ENCODE peak calls at places on chromosomes 1 and 21, in seven cellular contexts. Y is keratinocyte, R is dorsolateral prefrontal cortex, B is glutamatergic neuron, A is pancreas, P is ovary, Q is nephron progenitor cell. L is an unnamed sample.

GRCh38 chr21:28423521-28423920 is 569.2 kb downstream of the LTN1 start:
- DNase-seq in Y (no peak), R (no peak), B (no peak), A (no peak), P (no peak), Q (no peak), L (no peak)

GRCh38 chr1:161359316-161359715 is 8.4 kb downstream of the CFAP126 start:
- DNase-seq in Y (no peak), R (no peak), B (no peak), A (no peak), P (no peak), Q (no peak), L (no peak)

GRCh38 chr1:226697151-226697575 is 41.9 kb downstream of the ITPKB start:
- DNase-seq in Y (peak), R (no peak), B (no peak), A (no peak), P (no peak), Q (no peak), L (no peak)

GRCh38 chr1:192878249-192878648 is 69.4 kb downstream of the RGS2 start:
- DNase-seq in Y (no peak), R (no peak), B (no peak), A (no peak), P (peak), Q (no peak), L (no peak)

GRCh38 chr1:232992227-232992626 is 41.8 kb downstream of the NTPCR start:
- DNase-seq in Y (no peak), R (no peak), B (no peak), A (no peak), P (no peak), Q (no peak), L (no peak)

GRCh38 chr1:109383850-109384249 is 13.9 kb downstream of the SORT1 start:
- DNase-seq in Y (no peak), R (no peak), B (no peak), A (no peak), P (no peak), Q (no peak), L (no peak)

GRCh38 chr1:7393141-7393540 is 378.0 kb upstream of the VAMP3 start:
- DNase-seq in Y (no peak), R (no peak), B (no peak), A (no peak), P (no peak), Q (no peak), L (no peak)

GRCh38 chr1:22503721-22504410 is 52.2 kb downstream of the ZBTB40 start:
- DNase-seq in Y (no peak), R (no peak), B (no peak), A (no peak), P (no peak), Q (no peak), L (peak)

GRCh38 chr21:41302976-41303375 is 13.6 kb upstream of the FAM3B start:
- DNase-seq in Y (no peak), R (no peak), B (no peak), A (no peak), P (no peak), Q (no peak), L (no peak)

GRCh38 chr1:184905601-184906322 is 68.5 kb downstream of the NIBAN1 start:
- DNase-seq in Y (no peak), R (no peak), B (no peak), A (no peak), P (no peak), Q (no peak), L (peak)

GRCh38 chr1:110677016-110677415 is 2.3 kb upstream of the KCNA3 start:
- DNase-seq in Y (no peak), R (no peak), B (no peak), A (no peak), P (no peak), Q (no peak), L (no peak)

GRCh38 chr21:46517361-46517760 is 58.7 kb downstream of the DIP2A start:
- DNase-seq in Y (no peak), R (peak), B (no peak), A (no peak), P (no peak), Q (no peak), L (no peak)

GRCh38 chr1:13754003-13754402 is 54.0 kb downstream of the PRDM2 start:
- DNase-seq in Y (no peak), R (no peak), B (no peak), A (no peak), P (no peak), Q (no peak), L (no peak)

GRCh38 chr1:6587261-6588005 is 7.6 kb downstream of the ZBTB48 start:
- DNase-seq in Y (no peak), R (peak), B (no peak), A (no peak), P (no peak), Q (no peak), L (no peak)

GRCh38 chr1:234315091-234315541 is 58.1 kb upstream of the COA6 start:
- DNase-seq in Y (peak), R (no peak), B (no peak), A (no peak), P (no peak), Q (no peak), L (no peak)

GRCh38 chr1:204652556-204652955 is 33.0 kb downstream of the LRRN2 start:
- DNase-seq in Y (no peak), R (no peak), B (no peak), A (no peak), P (no peak), Q (no peak), L (no peak)

GRCh38 chr1:147647796-147648633 is 22.3 kb downstream of the ACP6 start:
- DNase-seq in Y (no peak), R (no peak), B (no peak), A (no peak), P (no peak), Q (no peak), L (no peak)

GRCh38 chr1:204314209-204314892 is 45.4 kb downstream of the PLEKHA6 start:
- DNase-seq in Y (no peak), R (no peak), B (no peak), A (no peak), P (no peak), Q (no peak), L (peak)

GRCh38 chr21:28100366-28100765 is 892.3 kb downstream of the LTN1 start:
- DNase-seq in Y (no peak), R (no peak), B (no peak), A (no peak), P (no peak), Q (no peak), L (no peak)

GRCh38 chr21:31340499-31340898 is 3.6 kb downstream of the TIAM1 start:
- DNase-seq in Y (no peak), R (no peak), B (no peak), A (no peak), P (no peak), Q (no peak), L (no peak)

GRCh38 chr1:212973899-212974298 is 23.6 kb downstream of the VASH2 start:
- DNase-seq in Y (no peak), R (no peak), B (no peak), A (no peak), P (no peak), Q (no peak), L (no peak)

GRCh38 chr1:69567847-69568434 is at the start of gene LRRC7:
- DNase-seq in Y (no peak), R (peak), B (peak), A (peak), P (no peak), Q (peak), L (peak)

GRCh38 chr1:24179251-24179895 is 7.7 kb downstream of the IFNLR1 start:
- DNase-seq in Y (no peak), R (no peak), B (no peak), A (no peak), P (no peak), Q (no peak), L (no peak)

GRCh38 chr1:56578963-56579875 is at the start of gene PLPP3:
- DNase-seq in Y (no peak), R (peak), B (peak), A (peak), P (peak), Q (peak), L (peak)

GRCh38 chr1:155253797-155254196 is 1.5 kb downstream of the ENTREP3 start:
- DNase-seq in Y (no peak), R (no peak), B (no peak), A (no peak), P (no peak), Q (no peak), L (no peak)

GRCh38 chr1:110630770-110631663 is 24.9 kb upstream of the KCNA2 start:
- DNase-seq in Y (peak), R (peak), B (peak), A (peak), P (peak), Q (peak), L (peak)

GRCh38 chr1:162903246-162903645 is 42.3 kb upstream of the CCDC190 start:
- DNase-seq in Y (no peak), R (no peak), B (no peak), A (no peak), P (no peak), Q (no peak), L (no peak)

GRCh38 chr1:226737819-226738420 is 1.2 kb downstream of the ITPKB start:
- DNase-seq in Y (no peak), R (peak), B (peak), A (peak), P (peak), Q (peak), L (peak)

GRCh38 chr1:8077120-8077573 is 51.0 kb upstream of the ERRFI1 start:
- DNase-seq in Y (no peak), R (no peak), B (no peak), A (no peak), P (peak), Q (no peak), L (peak)

GRCh38 chr1:183218981-183219621 is 33.0 kb downstream of the LAMC2 start:
- DNase-seq in Y (no peak), R (no peak), B (peak), A (no peak), P (peak), Q (peak), L (no peak)

GRCh38 chr21:45724994-45725843 is 81.7 kb downstream of the PCBP3 start:
- DNase-seq in Y (no peak), R (no peak), B (no peak), A (no peak), P (no peak), Q (no peak), L (no peak)

GRCh38 chr1:111768625-111769024 is 12.9 kb downstream of the DDX20 start:
- DNase-seq in Y (no peak), R (no peak), B (no peak), A (no peak), P (no peak), Q (no peak), L (no peak)
- TF ChIP-seq CTCF in Y (no peak), R (no peak), B (no peak), A (no peak), P (no peak), Q (no peak), L (no peak)

DNA sequence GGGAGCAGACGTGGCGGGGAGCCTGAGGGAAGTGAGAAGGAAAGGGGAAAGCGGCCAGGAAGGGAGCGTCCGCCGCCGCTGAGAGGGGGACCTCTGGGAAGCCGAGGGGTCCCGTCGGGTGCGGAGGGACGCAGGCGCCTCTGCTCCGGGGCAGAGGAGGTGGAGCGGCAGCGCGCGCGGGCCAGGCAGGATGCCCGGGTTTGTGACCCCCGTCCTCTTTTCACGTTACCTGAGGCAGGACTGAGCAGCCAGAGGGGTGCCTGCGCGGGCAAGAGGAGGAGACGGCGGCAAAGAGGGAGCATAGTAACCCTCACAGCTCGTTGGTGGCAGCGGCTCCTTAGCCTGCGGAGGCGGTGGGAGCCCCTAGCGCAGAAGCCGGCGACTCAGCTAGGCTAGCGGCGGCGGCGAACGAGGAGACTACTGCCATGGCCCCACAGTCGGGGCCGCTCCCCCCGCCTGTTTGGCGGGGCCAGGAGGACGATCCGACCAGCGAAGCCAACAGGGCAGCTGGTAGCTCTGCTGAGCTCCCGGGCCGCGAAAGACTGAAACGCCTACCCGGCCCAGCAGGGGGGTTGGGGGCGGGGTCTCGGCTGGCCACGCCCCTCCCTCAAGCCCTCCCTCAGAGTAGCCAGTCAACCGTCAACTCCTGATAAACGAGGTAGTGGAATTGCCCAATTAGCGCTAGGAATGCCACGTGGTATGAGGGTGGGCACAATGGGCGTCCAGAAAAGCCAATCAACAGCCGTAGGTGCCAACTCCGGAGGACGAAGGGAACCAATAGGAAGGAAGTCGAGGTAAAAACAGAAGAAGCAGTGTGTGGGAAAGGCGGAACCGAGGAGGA is at the start of gene TESK2:
- DNase-seq in Y (peak), R (peak), B (peak), A (peak), P (peak), Q (peak), L (peak)
- TF ChIP-seq CTCF in Y (no peak), R (peak), B (no peak), A (no peak), P (peak), Q (no peak), L (peak)

GRCh38 chr1:181936269-181936668 is 125.2 kb downstream of the ZNF648 start:
- DNase-seq in Y (no peak), R (no peak), B (no peak), A (no peak), P (no peak), Q (no peak), L (no peak)

GRCh38 chr1:181931873-181932272 is 129.6 kb downstream of the ZNF648 start:
- DNase-seq in Y (no peak), R (no peak), B (no peak), A (no peak), P (no peak), Q (no peak), L (no peak)

GRCh38 chr1:181936768-181937581 is 124.5 kb downstream of the ZNF648 start:
- DNase-seq in Y (peak), R (peak), B (peak), A (peak), P (no peak), Q (peak), L (peak)
- TF ChIP-seq CTCF in Y (peak), R (peak), B (peak), A (peak), P (no peak), Q (peak), L (peak)

GRCh38 chr21:26965567-26966359 is 1.1 kb downstream of the ADAMTS5 start:
- DNase-seq in Y (no peak), R (peak), B (peak), A (peak), P (peak), Q (peak), L (no peak)
- TF ChIP-seq CTCF in Y (no peak), R (no peak), B (peak), A (no peak), P (peak), Q (peak), L (no peak)

DNA sequence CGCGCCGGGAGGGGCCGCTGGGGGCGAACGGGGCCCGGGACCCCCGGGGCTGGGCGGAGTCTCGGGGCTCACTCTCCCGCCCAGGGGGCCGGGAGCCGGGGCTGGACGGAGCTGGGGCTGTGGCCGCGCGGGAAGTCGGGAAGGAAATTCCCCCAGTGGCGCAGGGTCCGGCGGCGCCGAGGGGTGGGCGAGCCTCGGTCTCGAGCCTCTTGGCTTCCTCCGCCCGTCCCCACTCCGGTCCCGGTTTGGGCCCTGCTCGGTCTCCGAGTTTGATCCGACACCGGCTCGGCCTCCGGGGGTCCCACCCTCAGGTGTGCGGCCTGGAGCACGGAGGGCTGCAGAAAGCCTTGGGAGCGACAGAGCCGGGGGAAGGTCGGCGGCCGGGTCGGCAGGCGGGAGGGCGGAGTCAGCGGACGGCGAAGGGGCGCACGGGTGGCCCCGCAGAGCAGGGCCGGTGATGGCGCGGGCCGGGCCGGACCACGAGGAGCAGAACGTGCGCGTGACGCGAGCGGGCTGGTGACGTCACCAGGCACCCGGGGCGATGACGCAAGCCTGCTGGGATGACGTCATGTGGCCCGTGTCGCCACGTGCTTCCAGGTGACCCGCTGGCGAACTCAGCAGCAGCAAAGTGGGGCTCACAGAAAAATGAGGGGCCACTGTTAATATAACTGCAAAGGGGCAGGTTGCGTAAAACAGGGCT is 610 bp upstream of the HES4 start:
- DNase-seq in Y (no peak), R (peak), B (peak), A (peak), P (peak), Q (peak), L (peak)
- TF ChIP-seq CTCF in Y (no peak), R (no peak), B (no peak), A (no peak), P (peak), Q (no peak), L (no peak)

DNA sequence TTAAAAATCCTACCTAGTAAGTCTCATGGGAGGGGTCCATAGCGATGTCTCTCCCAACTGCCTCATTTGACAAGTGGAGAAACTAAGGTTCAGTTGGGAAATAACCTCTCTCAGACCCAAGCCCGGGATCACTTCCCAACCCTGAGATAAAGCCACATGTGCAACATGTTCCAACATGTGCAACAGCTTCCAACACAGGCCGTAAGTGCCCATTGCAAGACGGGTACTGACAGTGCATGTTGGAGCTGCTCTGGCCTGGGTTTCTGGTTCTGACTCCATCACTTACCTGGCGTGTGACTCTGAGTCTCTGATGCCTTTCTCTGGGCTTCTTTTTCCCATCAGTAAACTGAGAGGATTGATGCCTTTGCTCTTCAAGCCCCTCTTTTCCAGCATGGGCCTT is 38.0 kb upstream of the FOXO6 start:
- DNase-seq in Y (no peak), R (no peak), B (no peak), A (no peak), P (no peak), Q (no peak), L (no peak)
- TF ChIP-seq CTCF in Y (no peak), R (peak), B (no peak), A (no peak), P (no peak), Q (no peak), L (no peak)

L was measured in Caco-2.